ENCODE peak calls at places on chromosomes 6 and 20, in ten cellular contexts. D, Q, H, Z, N, C, X, Y, M and S are unnamed samples.

GRCh38 chr20:41119593-41120561 is 17.5 kb upstream of the PLCG1 start:
- DNase-seq in Y (no peak), Q (no peak), N (no peak), M (no peak), D (no peak), Z (no peak), X (no peak), H (no peak), C (no peak), S (no peak)

GRCh38 chr6:84017709-84018452 is 15.7 kb upstream of the MRAP2 start:
- DNase-seq in Q (no peak), Y (no peak), Z (no peak), H (no peak), C (no peak), X (no peak), M (no peak), N (no peak), D (no peak), S (no peak)

GRCh38 chr6:149032599-149033405 is 284.7 kb upstream of the TAB2 start:
- DNase-seq in Z (no peak), X (peak), N (peak), H (no peak), Y (no peak), M (no peak), C (no peak), Q (no peak), D (no peak), S (no peak)

GRCh38 chr6:45422541-45423110 is 44.9 kb upstream of the SUPT3H start:
- DNase-seq in Y (peak), H (peak), X (no peak), M (no peak), Q (peak), Z (peak), D (no peak), C (no peak), N (peak), S (peak)

GRCh38 chr20:46622125-46622524 is 29.1 kb downstream of the SLC13A3 start:
- DNase-seq in H (no peak), Q (no peak), Y (no peak), X (no peak), C (no peak), M (no peak), D (no peak), N (peak), Z (no peak), S (no peak)

GRCh38 chr6:39037082-39037487 is 11.5 kb upstream of the GLP1R start:
- DNase-seq in Y (no peak), N (no peak), H (no peak), Z (no peak), Q (no peak), D (no peak), M (no peak), C (no peak), X (no peak), S (no peak)

GRCh38 chr6:52570291-52570700 is 6.6 kb downstream of the TRAM2 start:
- DNase-seq in C (no peak), X (no peak), D (no peak), Q (peak), Z (no peak), H (no peak), M (no peak), N (no peak), Y (no peak), S (no peak)

GRCh38 chr6:90485615-90486277 is 101.1 kb downstream of the MAP3K7 start:
- DNase-seq in M (no peak), X (no peak), D (no peak), C (no peak), Z (no peak), Y (no peak), H (no peak), Q (no peak), N (no peak), S (no peak)

GRCh38 chr20:60630609-60631008 is 621.5 kb upstream of the CDH4 start:
- DNase-seq in Q (no peak), X (no peak), Y (no peak), M (peak), C (no peak), D (no peak), Z (no peak), N (no peak), H (no peak), S (peak)

GRCh38 chr6:169852504-169853195 is 101.2 kb downstream of the ERMARD start:
- DNase-seq in D (no peak), N (no peak), Y (no peak), H (no peak), Q (no peak), M (no peak), X (no peak), C (no peak), Z (no peak), S (peak)

GRCh38 chr6:29671026-29671425 is 9.9 kb downstream of the ZFP57 start:
- DNase-seq in Q (no peak), M (no peak), D (no peak), Y (no peak), C (no peak), N (no peak), H (no peak), X (no peak), Z (no peak), S (no peak)